ENCODE peak calls at places on chromosomes 7 and 10, in seven cellular contexts. J is NCI-H2171 treated with DMSO at 0.1 percent for 48 hours; F is PC-9; M is stimulated activated CD4-positive, alpha-beta T cell treated with anti-CD3 and anti-CD28 coated beads, Interleukin-1b, Interleukin-23, amount 100 ng/mL, for 1 hour; Y is CD8-positive, alpha-beta memory T cell; T is osteocyte; R is CD8-positive, alpha-beta T cell. D is an unnamed sample.

GRCh38 chr7:136652635-136653370 is 215.6 kb upstream of the CHRM2 start:
- DNase-seq in Y (no peak), F (no peak), R (no peak), T (no peak), J (no peak), M (no peak), D (no peak)

GRCh38 chr7:50069613-50070012 is 23.4 kb downstream of the ZPBP start:
- DNase-seq in Y (peak), J (no peak), R (no peak), M (no peak), F (no peak), T (no peak), D (no peak)

GRCh38 chr7:98133181-98133580 is 26.5 kb downstream of the LMTK2 start:
- DNase-seq in R (peak), F (peak), Y (peak), T (no peak), J (no peak), M (no peak), D (no peak)

GRCh38 chr7:97751566-97751965 is 19.7 kb downstream of the TAC1 start:
- DNase-seq in M (no peak), T (no peak), F (no peak), Y (no peak), R (no peak), J (no peak), D (no peak)

GRCh38 chr10:24703700-24704099 is 20.0 kb downstream of the ARHGAP21 start:
- DNase-seq in R (no peak), Y (no peak), F (no peak), J (no peak), T (no peak), M (no peak), D (no peak)

GRCh38 chr7:135930565-135931423 is 46.4 kb downstream of the MTPN start:
- DNase-seq in F (no peak), R (no peak), J (no peak), Y (no peak), T (no peak), M (no peak), D (no peak)

GRCh38 chr10:60182691-60183090 is 207.0 kb downstream of the ANK3 start:
- DNase-seq in Y (no peak), F (no peak), T (no peak), J (no peak), M (no peak), R (no peak), D (no peak)

GRCh38 chr10:70907619-70908425 is 19.5 kb upstream of the PCBD1 start:
- DNase-seq in F (no peak), R (no peak), T (no peak), J (no peak), Y (no peak), M (no peak), D (no peak)

GRCh38 chr10:33815776-33816175 is 481.3 kb upstream of the NRP1 start:
- DNase-seq in R (no peak), T (peak), M (no peak), F (no peak), J (no peak), Y (no peak), D (no peak)

GRCh38 chr10:70115948-70116682 is 16.5 kb downstream of the AIFM2 start:
- DNase-seq in M (peak), R (peak), Y (peak), J (no peak), F (peak), T (no peak), D (no peak)

GRCh38 chr7:91079491-91079890 is 184.7 kb upstream of the FZD1 start:
- DNase-seq in M (no peak), F (no peak), R (no peak), Y (no peak), T (no peak), J (no peak), D (no peak)

GRCh38 chr10:126536656-126537055 is 133.8 kb downstream of the C10orf90 start:
- DNase-seq in T (no peak), Y (no peak), J (no peak), M (no peak), F (no peak), R (no peak), D (no peak)

GRCh38 chr7:42805601-42806000 is 106.3 kb downstream of the C7orf25 start:
- DNase-seq in F (no peak), M (no peak), T (no peak), Y (no peak), R (no peak), J (no peak), D (no peak)

GRCh38 chr10:72687035-72687434 is 4.9 kb upstream of the MCU start:
- DNase-seq in M (no peak), J (no peak), T (no peak), F (no peak), R (no peak), Y (no peak), D (no peak)

GRCh38 chr7:54788664-54789063 is 29.7 kb upstream of the SEC61G start:
- DNase-seq in Y (peak), R (no peak), J (peak), F (peak), T (peak), M (no peak), D (no peak)

GRCh38 chr10:49362596-49363260 is 33.2 kb downstream of the DRGX start:
- DNase-seq in J (no peak), R (no peak), T (peak), F (no peak), Y (no peak), M (no peak), D (no peak)

GRCh38 chr10:107653832-107654287 is 489.4 kb upstream of the SORCS1 start:
- DNase-seq in F (no peak), T (no peak), Y (no peak), R (no peak), M (no peak), J (peak), D (no peak)

GRCh38 chr10:78572565-78572964 is 496.2 kb upstream of the ZMIZ1 start:
- DNase-seq in J (no peak), Y (no peak), F (no peak), T (no peak), M (no peak), R (no peak), D (no peak)

GRCh38 chr7:94701555-94701973 is 45.6 kb upstream of the SGCE start:
- DNase-seq in F (peak), T (no peak), R (no peak), Y (no peak), J (no peak), M (no peak), D (no peak)

GRCh38 chr10:70967591-70968588 is 79.5 kb upstream of the PCBD1 start:
- DNase-seq in T (no peak), J (peak), M (no peak), R (no peak), Y (no peak), F (no peak), D (no peak)

GRCh38 chr10:5862360-5862929 is 27.2 kb downstream of the ANKRD16 start:
- DNase-seq in F (no peak), Y (no peak), J (no peak), M (no peak), R (no peak), T (no peak), D (no peak)

GRCh38 chr7:9719303-9719702 is 1254.4 kb upstream of the PHF14 start:
- DNase-seq in T (no peak), M (no peak), Y (no peak), F (no peak), J (no peak), R (no peak), D (no peak)

GRCh38 chr7:136869991-136870798 is 1.7 kb downstream of the CHRM2 start:
- DNase-seq in R (no peak), F (no peak), J (no peak), T (peak), Y (no peak), M (no peak), D (no peak)

GRCh38 chr10:117991701-117992100 is 55.0 kb downstream of the RAB11FIP2 start:
- DNase-seq in R (no peak), T (no peak), M (no peak), J (no peak), Y (no peak), F (no peak), D (no peak)

GRCh38 chr7:79782256-79782655 is 328.8 kb upstream of the MAGI2 start:
- DNase-seq in R (no peak), F (no peak), M (no peak), Y (no peak), T (no peak), J (no peak), D (no peak)

GRCh38 chr7:47757946-47758371 is 176.0 kb upstream of the TNS3 start:
- DNase-seq in F (no peak), R (no peak), Y (no peak), M (no peak), J (no peak), T (peak), D (no peak)

GRCh38 chr7:2843191-2843685 is 870 bp downstream of the GNA12 start:
- DNase-seq in Y (no peak), J (no peak), T (no peak), R (no peak), M (no peak), F (no peak), D (no peak)

GRCh38 chr10:62689712-62690111 is 114.8 kb upstream of the ADO start:
- DNase-seq in T (no peak), R (no peak), J (no peak), M (no peak), F (no peak), Y (peak), D (no peak)